ENCODE peak calls at places on chromosomes 12 and 14, in seven cellular contexts. One of them, this sample, is unnamed.

GRCh38 chr12:30643366-30643765 is 52.3 kb downstream of the IPO8 start:
- DNase-seq in H1: peak; percentile 5
- DNase-seq in SK-N-SH: no peak
- DNase-seq in HCT116: no peak
- DNase-seq in GM12878: no peak
- DNase-seq in HepG2: no peak
- DNase-seq in K562: no peak
- DNase-seq in this sample: no peak

GRCh38 chr14:89533136-89533535 is 116.1 kb upstream of the FOXN3 start:
- DNase-seq in H1: no peak
- DNase-seq in SK-N-SH: no peak
- DNase-seq in HCT116: no peak
- DNase-seq in GM12878: no peak
- DNase-seq in HepG2: no peak
- DNase-seq in K562: no peak
- DNase-seq in this sample: no peak

GRCh38 chr14:105761842-105762241 is 235.5 kb downstream of the TMEM121 start:
- DNase-seq in H1: no peak
- DNase-seq in SK-N-SH: no peak
- DNase-seq in HCT116: no peak
- DNase-seq in GM12878: no peak
- DNase-seq in HepG2: no peak
- DNase-seq in K562: no peak
- DNase-seq in this sample: no peak

GRCh38 chr12:12282761-12283160 is 15.9 kb upstream of the LRP6 start:
- DNase-seq in H1: no peak
- DNase-seq in SK-N-SH: no peak
- DNase-seq in HCT116: no peak
- DNase-seq in GM12878: no peak
- DNase-seq in HepG2: no peak
- DNase-seq in K562: no peak
- DNase-seq in this sample: no peak

GRCh38 chr12:93783827-93784226 is 106.7 kb downstream of the CRADD start:
- DNase-seq in H1: no peak
- DNase-seq in SK-N-SH: peak; percentile 39
- DNase-seq in HCT116: no peak
- DNase-seq in GM12878: no peak
- DNase-seq in HepG2: no peak
- DNase-seq in K562: no peak
- DNase-seq in this sample: no peak

GRCh38 chr12:127149226-127149964 is 1117.6 kb upstream of the TMEM132C start:
- DNase-seq in H1: no peak
- DNase-seq in SK-N-SH: no peak
- DNase-seq in HCT116: no peak
- DNase-seq in GM12878: no peak
- DNase-seq in HepG2: no peak
- DNase-seq in K562: no peak
- DNase-seq in this sample: no peak

GRCh38 chr12:80154261-80154660 is 54.9 kb downstream of the OTOGL start:
- DNase-seq in H1: no peak
- DNase-seq in SK-N-SH: no peak
- DNase-seq in HCT116: no peak
- DNase-seq in GM12878: no peak
- DNase-seq in HepG2: no peak
- DNase-seq in K562: no peak
- DNase-seq in this sample: no peak

GRCh38 chr14:38481939-38482678 is 226.2 kb upstream of the CLEC14A start:
- DNase-seq in H1: no peak
- DNase-seq in SK-N-SH: no peak
- DNase-seq in HCT116: no peak
- DNase-seq in GM12878: no peak
- DNase-seq in HepG2: no peak
- DNase-seq in K562: no peak
- DNase-seq in this sample: peak; percentile 8

GRCh38 chr12:57135939-57136338 is 7.7 kb downstream of the LRP1 start:
- DNase-seq in H1: no peak
- DNase-seq in SK-N-SH: peak; percentile 78
- DNase-seq in HCT116: no peak
- DNase-seq in GM12878: no peak
- DNase-seq in HepG2: no peak
- DNase-seq in K562: no peak
- DNase-seq in this sample: no peak

GRCh38 chr12:54225666-54226065 is 36.9 kb upstream of the SMUG1 start:
- DNase-seq in H1: no peak
- DNase-seq in SK-N-SH: no peak
- DNase-seq in HCT116: no peak
- DNase-seq in GM12878: no peak
- DNase-seq in HepG2: no peak
- DNase-seq in K562: no peak
- DNase-seq in this sample: no peak

GRCh38 chr12:80230068-80230467 is 130.7 kb downstream of the OTOGL start:
- DNase-seq in H1: peak; percentile 9
- DNase-seq in SK-N-SH: no peak
- DNase-seq in HCT116: peak; percentile 4
- DNase-seq in GM12878: no peak
- DNase-seq in HepG2: no peak
- DNase-seq in K562: no peak
- DNase-seq in this sample: no peak

GRCh38 chr14:41289025-41289424 is 317.7 kb upstream of the LRFN5 start:
- DNase-seq in H1: no peak
- DNase-seq in SK-N-SH: no peak
- DNase-seq in HCT116: no peak
- DNase-seq in GM12878: no peak
- DNase-seq in HepG2: no peak
- DNase-seq in K562: no peak
- DNase-seq in this sample: no peak

GRCh38 chr12:118611295-118611694 is 234.9 kb downstream of the SUDS3 start:
- DNase-seq in H1: no peak
- DNase-seq in SK-N-SH: peak; percentile 16
- DNase-seq in HCT116: no peak
- DNase-seq in GM12878: no peak
- DNase-seq in HepG2: no peak
- DNase-seq in K562: no peak
- DNase-seq in this sample: no peak

GRCh38 chr14:50237448-50237847 is 6.1 kb upstream of the SOS2 start:
- DNase-seq in H1: no peak
- DNase-seq in SK-N-SH: no peak
- DNase-seq in HCT116: no peak
- DNase-seq in GM12878: no peak
- DNase-seq in HepG2: no peak
- DNase-seq in K562: no peak
- DNase-seq in this sample: no peak

GRCh38 chr14:63993992-63994391 is 141.2 kb downstream of the SYNE2 start:
- DNase-seq in H1: no peak
- DNase-seq in SK-N-SH: peak; percentile 6
- DNase-seq in HCT116: no peak
- DNase-seq in GM12878: no peak
- DNase-seq in HepG2: no peak
- DNase-seq in K562: no peak
- DNase-seq in this sample: no peak

GRCh38 chr14:20707622-20708021 is 19.1 kb downstream of the ANG start:
- DNase-seq in H1: no peak
- DNase-seq in SK-N-SH: no peak
- DNase-seq in HCT116: no peak
- DNase-seq in GM12878: no peak
- DNase-seq in HepG2: no peak
- DNase-seq in K562: no peak
- DNase-seq in this sample: no peak
- TF ChIP-seq JUND in H1: no peak
- TF ChIP-seq JUND in SK-N-SH: no peak
- TF ChIP-seq JUND in HCT116: no peak
- TF ChIP-seq JUND in GM12878: no peak
- TF ChIP-seq JUND in HepG2: no peak
- TF ChIP-seq JUND in K562: no peak
- TF ChIP-seq JUND in this sample: no peak

GRCh38 chr14:71563754-71564153 is 368.5 kb upstream of the RGS6 start:
- DNase-seq in H1: no peak
- DNase-seq in SK-N-SH: no peak
- DNase-seq in HCT116: no peak
- DNase-seq in GM12878: peak; percentile 55
- DNase-seq in HepG2: no peak
- DNase-seq in K562: no peak
- DNase-seq in this sample: no peak

GRCh38 chr14:71566276-71566675 is 366.0 kb upstream of the RGS6 start:
- DNase-seq in H1: no peak
- DNase-seq in SK-N-SH: no peak
- DNase-seq in HCT116: no peak
- DNase-seq in GM12878: peak; percentile 81
- DNase-seq in HepG2: no peak
- DNase-seq in K562: no peak
- DNase-seq in this sample: no peak
- TF ChIP-seq JUND in H1: no peak
- TF ChIP-seq JUND in SK-N-SH: no peak
- TF ChIP-seq JUND in HCT116: no peak
- TF ChIP-seq JUND in GM12878: no peak
- TF ChIP-seq JUND in HepG2: no peak
- TF ChIP-seq JUND in K562: no peak
- TF ChIP-seq JUND in this sample: no peak

GRCh38 chr14:23481992-23482813 is 12.7 kb downstream of the NGDN start:
- DNase-seq in H1: no peak
- DNase-seq in SK-N-SH: peak; percentile 15
- DNase-seq in HCT116: no peak
- DNase-seq in GM12878: no peak
- DNase-seq in HepG2: no peak
- DNase-seq in K562: no peak
- DNase-seq in this sample: no peak

GRCh38 chr14:23483216-23483854 is 13.8 kb downstream of the NGDN start:
- DNase-seq in H1: no peak
- DNase-seq in SK-N-SH: peak; percentile 81
- DNase-seq in HCT116: no peak
- DNase-seq in GM12878: no peak
- DNase-seq in HepG2: peak; percentile 69
- DNase-seq in K562: peak; percentile 50
- DNase-seq in this sample: no peak

GRCh38 chr14:23481362-23481970 is 12.0 kb downstream of the NGDN start:
- DNase-seq in H1: no peak
- DNase-seq in SK-N-SH: no peak
- DNase-seq in HCT116: no peak
- DNase-seq in GM12878: no peak
- DNase-seq in HepG2: no peak
- DNase-seq in K562: peak; percentile 41
- DNase-seq in this sample: no peak

GRCh38 chr14:23482814-23483128 is 13.3 kb downstream of the NGDN start:
- DNase-seq in H1: no peak
- DNase-seq in SK-N-SH: no peak
- DNase-seq in HCT116: no peak
- DNase-seq in GM12878: no peak
- DNase-seq in HepG2: no peak
- DNase-seq in K562: no peak
- DNase-seq in this sample: no peak

DNA sequence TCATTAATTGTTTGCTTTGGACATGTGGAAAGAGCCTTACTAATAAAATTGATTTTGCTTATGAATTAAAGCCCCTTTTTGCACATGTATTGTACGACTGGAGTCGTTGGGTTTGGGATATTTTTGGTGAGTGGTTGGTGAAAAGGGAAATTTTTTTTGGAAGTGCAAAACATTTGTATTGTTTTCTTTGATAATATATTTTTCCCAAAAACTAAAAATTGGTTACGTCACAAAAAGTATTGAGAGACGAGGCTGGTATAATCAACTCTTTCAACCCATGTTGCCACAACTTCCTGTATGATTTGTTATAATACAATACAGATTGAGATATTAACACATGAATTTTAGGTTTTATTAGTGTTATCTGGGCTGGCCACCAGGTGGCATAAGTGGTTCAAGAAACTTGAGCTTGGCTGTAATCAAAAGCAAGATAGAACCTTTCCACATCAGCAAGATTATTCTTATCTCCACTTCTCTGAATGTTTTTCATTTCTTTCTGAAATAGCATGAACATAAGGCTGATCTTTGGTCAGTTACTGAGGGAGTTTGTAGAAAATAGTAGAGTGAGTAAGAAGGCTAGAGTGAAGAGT is 8.7 kb downstream of the NGDN start:
- DNase-seq in H1: no peak
- DNase-seq in SK-N-SH: peak; percentile 39
- DNase-seq in HCT116: peak; percentile 51
- DNase-seq in GM12878: peak; percentile 16
- DNase-seq in HepG2: peak; percentile 77
- DNase-seq in K562: peak; percentile 20
- DNase-seq in this sample: peak; percentile 49
- TF ChIP-seq JUND in H1: no peak
- TF ChIP-seq JUND in SK-N-SH: no peak
- TF ChIP-seq JUND in HCT116: no peak
- TF ChIP-seq JUND in GM12878: no peak
- TF ChIP-seq JUND in HepG2: no peak
- TF ChIP-seq JUND in K562: no peak
- TF ChIP-seq JUND in this sample: no peak

GRCh38 chr12:58916891-58917570 is 3.3 kb downstream of the LRIG3 start:
- DNase-seq in H1: no peak
- DNase-seq in SK-N-SH: no peak
- DNase-seq in HCT116: no peak
- DNase-seq in GM12878: no peak
- DNase-seq in HepG2: no peak
- DNase-seq in K562: no peak
- DNase-seq in this sample: no peak
- TF ChIP-seq JUND in H1: no peak
- TF ChIP-seq JUND in SK-N-SH: no peak
- TF ChIP-seq JUND in HCT116: no peak
- TF ChIP-seq JUND in GM12878: no peak
- TF ChIP-seq JUND in HepG2: no peak
- TF ChIP-seq JUND in K562: no peak
- TF ChIP-seq JUND in this sample: no peak

This sample was measured in T47D.